ENCODE peak calls at places on chromosomes 13 and 19, in nine cellular contexts. V, E, P, F, H, T, L, J and Z are unnamed samples.

GRCh38 chr13:67554746-67555452 is 324.8 kb upstream of the PCDH9 start:
- DNase-seq in P (no peak), F (no peak), T (no peak), L (no peak), V (no peak), E (no peak), H (no peak), J (no peak), Z (no peak)

GRCh38 chr19:46601318-46602224 is at the start of gene CALM3:
- DNase-seq in P (peak; percentile 30), J (peak; percentile 33), F (peak; percentile 16), H (peak; percentile 56), E (no peak), V (no peak), L (no peak), T (peak; percentile 53), Z (peak; percentile 48)

GRCh38 chr13:87093399-87093798 is 577.8 kb upstream of the SLITRK5 start:
- DNase-seq in T (no peak), E (no peak), F (no peak), V (no peak), L (no peak), P (no peak), J (no peak), H (no peak), Z (no peak)

GRCh38 chr13:31818236-31818635 is 78.9 kb downstream of the RXFP2 start:
- DNase-seq in V (no peak), E (no peak), F (no peak), L (no peak), H (no peak), P (no peak), J (no peak), T (no peak), Z (no peak)

GRCh38 chr19:35248310-35249145 is at the start of gene LSR:
- DNase-seq in T (no peak), L (no peak), H (peak; percentile 95), E (no peak), V (peak; percentile 92), J (no peak), P (peak; percentile 95), F (peak; percentile 89), Z (peak; percentile 97)

GRCh38 chr19:19304186-19304975 is 15.9 kb downstream of the SUGP1 start:
- DNase-seq in F (no peak), L (no peak), J (no peak), P (no peak), T (no peak), V (no peak), E (no peak), H (no peak), Z (no peak)

GRCh38 chr13:81318231-81319019 is 977.5 kb upstream of the SPRY2 start:
- DNase-seq in E (no peak), T (no peak), F (no peak), L (no peak), V (no peak), H (no peak), J (no peak), P (no peak), Z (no peak)

GRCh38 chr19:4066176-4066606 is 508 bp downstream of the ZBTB7A start:
- DNase-seq in E (no peak), V (peak; percentile 71), J (no peak), F (peak; percentile 74), H (peak; percentile 82), P (no peak), T (peak; percentile 81), L (no peak), Z (no peak)

GRCh38 chr13:48156466-48156865 is 61.6 kb upstream of the MED4 start:
- DNase-seq in F (peak; percentile 71), H (no peak), P (peak; percentile 46), V (peak; percentile 42), J (no peak), E (no peak), L (peak; percentile 1), T (no peak), Z (no peak)

GRCh38 chr13:34942732-34943674 is 933 bp downstream of the NBEA start:
- DNase-seq in E (no peak), F (peak; percentile 17), L (peak; percentile 5), P (peak; percentile 11), J (peak; percentile 19), V (peak; percentile 27), H (peak; percentile 39), T (peak; percentile 33), Z (peak; percentile 28)

GRCh38 chr13:33642374-33643065 is 175.4 kb upstream of the RFC3 start:
- DNase-seq in T (peak; percentile 77), F (no peak), E (no peak), V (no peak), P (no peak), J (no peak), H (no peak), L (no peak), Z (no peak)

GRCh38 chr13:74629985-74630384 is 495.8 kb upstream of the KLF12 start:
- DNase-seq in L (no peak), J (no peak), V (no peak), E (no peak), P (no peak), F (no peak), T (no peak), H (no peak), Z (no peak)

GRCh38 chr13:108606424-108606823 is 23.0 kb upstream of the MYO16 start:
- DNase-seq in H (no peak), P (no peak), J (no peak), T (no peak), V (no peak), F (no peak), E (no peak), L (no peak), Z (no peak)

GRCh38 chr13:108610517-108610916 is 18.9 kb upstream of the MYO16 start:
- DNase-seq in J (no peak), F (no peak), P (no peak), E (no peak), H (no peak), V (no peak), L (no peak), T (no peak), Z (no peak)

GRCh38 chr13:108615241-108615640 is 14.2 kb upstream of the MYO16 start:
- DNase-seq in V (no peak), H (no peak), P (no peak), L (no peak), E (no peak), F (no peak), T (no peak), J (no peak), Z (no peak)

DNA sequence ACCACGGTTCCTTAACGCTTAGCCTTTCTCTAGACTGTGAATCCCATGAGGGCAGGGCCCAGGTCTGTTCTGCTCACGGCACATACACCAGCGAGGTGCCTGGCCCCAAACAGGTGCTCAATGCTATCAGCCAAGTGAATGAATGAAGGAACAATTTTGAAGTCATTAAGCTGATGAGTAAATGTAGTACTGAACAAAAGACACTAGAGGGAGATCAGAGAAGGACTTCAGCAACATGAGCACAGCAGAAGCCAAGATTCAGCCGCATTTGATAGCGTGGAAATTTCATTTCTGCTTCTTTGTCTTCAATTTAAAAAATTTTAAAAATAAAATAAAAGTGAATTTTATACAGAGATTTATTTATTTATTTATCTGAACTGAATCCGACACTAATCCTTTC is 20.1 kb upstream of the MYO16 start:
- DNase-seq in F (no peak), L (no peak), H (no peak), V (no peak), P (peak; percentile 6), E (peak; percentile 0), T (no peak), J (no peak), Z (no peak)
- TF ChIP-seq CTCF in F (no peak), L (peak; percentile 63), H (no peak), V (no peak), P (peak; percentile 27), E (peak; percentile 15), T (no peak), J (no peak), Z (no peak)

GRCh38 chr13:78689011-78689410 is 30.1 kb upstream of the OBI1 start:
- DNase-seq in V (no peak), T (no peak), H (no peak), P (no peak), E (no peak), F (no peak), J (peak; percentile 18), L (no peak), Z (no peak)
- TF ChIP-seq CTCF in V (no peak), T (no peak), H (no peak), P (no peak), E (no peak), F (no peak), J (no peak), L (no peak), Z (no peak)

GRCh38 chr13:39407786-39408185 is 195.2 kb downstream of the LHFPL6 start:
- DNase-seq in T (no peak), L (no peak), J (no peak), F (no peak), V (no peak), H (no peak), E (no peak), P (no peak), Z (no peak)

GRCh38 chr13:39407138-39407537 is 195.9 kb downstream of the LHFPL6 start:
- DNase-seq in J (no peak), F (no peak), L (no peak), P (no peak), H (no peak), V (no peak), T (no peak), E (no peak), Z (no peak)

GRCh38 chr13:39405107-39405506 is 197.9 kb downstream of the LHFPL6 start:
- DNase-seq in L (no peak), H (no peak), P (no peak), F (no peak), T (no peak), V (no peak), E (no peak), J (no peak), Z (no peak)

GRCh38 chr13:39405596-39405995 is 197.4 kb downstream of the LHFPL6 start:
- DNase-seq in E (no peak), L (no peak), T (no peak), P (no peak), V (no peak), J (no peak), H (no peak), F (no peak), Z (no peak)

DNA sequence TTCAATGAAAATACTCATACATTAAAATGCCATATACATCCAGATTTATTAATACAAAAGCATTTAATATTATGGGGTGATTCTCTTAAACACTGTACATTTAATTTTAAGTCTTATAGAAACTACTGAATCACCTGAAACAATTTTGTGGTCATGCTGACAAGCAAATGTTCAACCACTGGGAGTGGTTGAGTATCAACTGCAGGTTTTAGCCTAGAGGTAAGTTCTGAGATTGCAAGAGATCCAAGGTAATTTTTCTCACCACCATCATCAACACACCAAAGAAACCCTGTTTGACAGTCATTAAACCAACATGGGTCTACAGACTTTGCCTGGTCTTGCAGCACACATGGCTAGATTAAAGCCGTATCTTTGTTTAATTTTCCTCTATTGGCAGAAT is 196.3 kb downstream of the LHFPL6 start:
- DNase-seq in T (no peak), V (no peak), L (no peak), F (no peak), J (no peak), E (no peak), H (no peak), P (peak; percentile 40), Z (peak; percentile 31)
- TF ChIP-seq CTCF in T (no peak), V (no peak), L (peak; percentile 55), F (no peak), J (no peak), E (no peak), H (no peak), P (peak; percentile 10), Z (no peak)

DNA sequence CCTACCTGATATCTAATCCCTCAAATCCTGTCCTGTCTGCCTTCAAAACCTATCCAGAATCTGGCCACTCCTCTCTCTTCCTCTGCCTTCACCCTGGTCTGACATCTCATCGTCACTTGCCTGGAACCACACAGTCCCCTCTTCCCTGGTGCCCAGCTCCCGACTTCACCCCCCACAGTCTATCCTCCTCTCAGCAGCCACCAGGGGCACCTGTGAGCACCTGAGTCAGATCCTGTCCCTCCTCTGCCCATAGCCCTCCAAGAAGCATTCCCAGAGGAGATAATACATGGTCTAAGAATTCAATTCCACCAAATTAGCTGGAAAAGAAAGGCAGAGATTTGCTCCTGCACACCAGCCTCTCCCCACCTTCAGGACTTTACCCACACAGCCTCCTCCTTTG is 48.9 kb downstream of the ZNRF4 start:
- DNase-seq in E (no peak), T (no peak), V (no peak), P (no peak), H (no peak), L (no peak), J (no peak), F (no peak), Z (no peak)
- TF ChIP-seq CTCF in E (no peak), T (no peak), V (no peak), P (no peak), H (no peak), L (peak; percentile 20), J (no peak), F (no peak), Z (no peak)